ENCODE peak calls at places on chromosomes 1 and 21, in seven cellular contexts. One of them, this sample, is unnamed.

GRCh38 chr21:32525282-32525681 is 60.0 kb downstream of the TCP10L start:
- DNase-seq in CD4-positive, alpha-beta T cell: no peak
- DNase-seq in WERI-Rb-1: no peak
- DNase-seq in cardiac fibroblast: no peak
- DNase-seq in heart right ventricle: no peak
- DNase-seq in GM13976: no peak
- DNase-seq in breast epithelium: no peak
- DNase-seq in this sample: no peak

GRCh38 chr21:25350056-25350455 is 257.2 kb downstream of the MRPL39 start:
- DNase-seq in CD4-positive, alpha-beta T cell: no peak
- DNase-seq in WERI-Rb-1: peak
- DNase-seq in cardiac fibroblast: peak
- DNase-seq in heart right ventricle: no peak
- DNase-seq in GM13976: no peak
- DNase-seq in breast epithelium: no peak
- DNase-seq in this sample: no peak

GRCh38 chr21:34857874-34858273 is 189.1 kb downstream of the CLIC6 start:
- DNase-seq in CD4-positive, alpha-beta T cell: no peak
- DNase-seq in WERI-Rb-1: no peak
- DNase-seq in cardiac fibroblast: no peak
- DNase-seq in heart right ventricle: no peak
- DNase-seq in GM13976: no peak
- DNase-seq in breast epithelium: no peak
- DNase-seq in this sample: no peak

GRCh38 chr1:180182721-180183311 is 28.1 kb downstream of the QSOX1 start:
- DNase-seq in CD4-positive, alpha-beta T cell: no peak
- DNase-seq in WERI-Rb-1: no peak
- DNase-seq in cardiac fibroblast: no peak
- DNase-seq in heart right ventricle: no peak
- DNase-seq in GM13976: no peak
- DNase-seq in breast epithelium: no peak
- DNase-seq in this sample: no peak

GRCh38 chr1:3012511-3013291 is 8.6 kb upstream of the ACTRT2 start:
- DNase-seq in CD4-positive, alpha-beta T cell: peak
- DNase-seq in WERI-Rb-1: peak
- DNase-seq in cardiac fibroblast: no peak
- DNase-seq in heart right ventricle: peak
- DNase-seq in GM13976: peak
- DNase-seq in breast epithelium: peak
- DNase-seq in this sample: no peak

GRCh38 chr1:201348211-201348566 is 29.3 kb downstream of the TNNT2 start:
- DNase-seq in CD4-positive, alpha-beta T cell: no peak
- DNase-seq in WERI-Rb-1: peak
- DNase-seq in cardiac fibroblast: peak
- DNase-seq in heart right ventricle: no peak
- DNase-seq in GM13976: peak
- DNase-seq in breast epithelium: no peak
- DNase-seq in this sample: no peak

GRCh38 chr1:232351335-232351734 is 278.6 kb downstream of the SIPA1L2 start:
- DNase-seq in CD4-positive, alpha-beta T cell: no peak
- DNase-seq in WERI-Rb-1: no peak
- DNase-seq in cardiac fibroblast: no peak
- DNase-seq in heart right ventricle: no peak
- DNase-seq in GM13976: no peak
- DNase-seq in breast epithelium: no peak
- DNase-seq in this sample: no peak

GRCh38 chr1:228072658-228073043 is 9.9 kb upstream of the ARF1 start:
- DNase-seq in CD4-positive, alpha-beta T cell: no peak
- DNase-seq in WERI-Rb-1: no peak
- DNase-seq in cardiac fibroblast: no peak
- DNase-seq in heart right ventricle: no peak
- DNase-seq in GM13976: no peak
- DNase-seq in breast epithelium: no peak
- DNase-seq in this sample: peak

GRCh38 chr1:155037851-155038441 is 4.3 kb downstream of the DCST1 start:
- DNase-seq in CD4-positive, alpha-beta T cell: no peak
- DNase-seq in WERI-Rb-1: no peak
- DNase-seq in cardiac fibroblast: no peak
- DNase-seq in heart right ventricle: no peak
- DNase-seq in GM13976: no peak
- DNase-seq in breast epithelium: no peak
- DNase-seq in this sample: no peak

GRCh38 chr1:92029241-92029922 is 403 bp upstream of the EPHX4 start:
- DNase-seq in CD4-positive, alpha-beta T cell: no peak
- DNase-seq in WERI-Rb-1: no peak
- DNase-seq in cardiac fibroblast: peak
- DNase-seq in heart right ventricle: no peak
- DNase-seq in GM13976: no peak
- DNase-seq in breast epithelium: no peak
- DNase-seq in this sample: no peak

GRCh38 chr1:201471772-201472171 is 2.8 kb upstream of the PHLDA3 start:
- DNase-seq in CD4-positive, alpha-beta T cell: no peak
- DNase-seq in WERI-Rb-1: no peak
- DNase-seq in cardiac fibroblast: peak
- DNase-seq in heart right ventricle: no peak
- DNase-seq in GM13976: no peak
- DNase-seq in breast epithelium: no peak
- DNase-seq in this sample: no peak

GRCh38 chr1:91764471-91765115 is 121.4 kb downstream of the TGFBR3 start:
- DNase-seq in CD4-positive, alpha-beta T cell: no peak
- DNase-seq in WERI-Rb-1: peak
- DNase-seq in cardiac fibroblast: no peak
- DNase-seq in heart right ventricle: no peak
- DNase-seq in GM13976: no peak
- DNase-seq in breast epithelium: no peak
- DNase-seq in this sample: no peak

GRCh38 chr1:210232524-210233215 is at the start of gene SERTAD4:
- DNase-seq in CD4-positive, alpha-beta T cell: no peak
- DNase-seq in WERI-Rb-1: peak
- DNase-seq in cardiac fibroblast: peak
- DNase-seq in heart right ventricle: peak
- DNase-seq in GM13976: peak
- DNase-seq in breast epithelium: peak
- DNase-seq in this sample: no peak

GRCh38 chr1:235056937-235057336 is 71.7 kb downstream of the TOMM20 start:
- DNase-seq in CD4-positive, alpha-beta T cell: no peak
- DNase-seq in WERI-Rb-1: no peak
- DNase-seq in cardiac fibroblast: no peak
- DNase-seq in heart right ventricle: no peak
- DNase-seq in GM13976: peak
- DNase-seq in breast epithelium: no peak
- DNase-seq in this sample: no peak

GRCh38 chr1:35598895-35599294 is 25.8 kb downstream of the TFAP2E start:
- DNase-seq in CD4-positive, alpha-beta T cell: no peak
- DNase-seq in WERI-Rb-1: no peak
- DNase-seq in cardiac fibroblast: no peak
- DNase-seq in heart right ventricle: no peak
- DNase-seq in GM13976: no peak
- DNase-seq in breast epithelium: no peak
- DNase-seq in this sample: no peak

GRCh38 chr1:237244778-237245177 is 202.8 kb downstream of the RYR2 start:
- DNase-seq in CD4-positive, alpha-beta T cell: no peak
- DNase-seq in WERI-Rb-1: no peak
- DNase-seq in cardiac fibroblast: no peak
- DNase-seq in heart right ventricle: no peak
- DNase-seq in GM13976: no peak
- DNase-seq in breast epithelium: no peak
- DNase-seq in this sample: no peak

GRCh38 chr1:30677471-30677870 is 45.9 kb downstream of the MATN1 start:
- DNase-seq in CD4-positive, alpha-beta T cell: no peak
- DNase-seq in WERI-Rb-1: no peak
- DNase-seq in cardiac fibroblast: no peak
- DNase-seq in heart right ventricle: no peak
- DNase-seq in GM13976: no peak
- DNase-seq in breast epithelium: peak
- DNase-seq in this sample: no peak

GRCh38 chr1:153750026-153750995 is 22.5 kb downstream of the INTS3 start:
- DNase-seq in CD4-positive, alpha-beta T cell: no peak
- DNase-seq in WERI-Rb-1: no peak
- DNase-seq in cardiac fibroblast: peak
- DNase-seq in heart right ventricle: no peak
- DNase-seq in GM13976: no peak
- DNase-seq in breast epithelium: no peak
- DNase-seq in this sample: no peak

GRCh38 chr1:36134805-36135339 is 9.8 kb upstream of the COL8A2 start:
- DNase-seq in CD4-positive, alpha-beta T cell: no peak
- DNase-seq in WERI-Rb-1: peak
- DNase-seq in cardiac fibroblast: peak
- DNase-seq in heart right ventricle: no peak
- DNase-seq in GM13976: peak
- DNase-seq in breast epithelium: no peak
- DNase-seq in this sample: peak

GRCh38 chr1:1827456-1827855 is 49.2 kb upstream of the NADK start:
- DNase-seq in CD4-positive, alpha-beta T cell: no peak
- DNase-seq in WERI-Rb-1: peak
- DNase-seq in cardiac fibroblast: no peak
- DNase-seq in heart right ventricle: no peak
- DNase-seq in GM13976: no peak
- DNase-seq in breast epithelium: no peak
- DNase-seq in this sample: no peak

GRCh38 chr1:57017717-57018116 is 51.9 kb upstream of the C8B start:
- DNase-seq in CD4-positive, alpha-beta T cell: no peak
- DNase-seq in WERI-Rb-1: peak
- DNase-seq in cardiac fibroblast: peak
- DNase-seq in heart right ventricle: no peak
- DNase-seq in GM13976: no peak
- DNase-seq in breast epithelium: no peak
- DNase-seq in this sample: no peak

GRCh38 chr1:27572679-27573426 is 31.1 kb downstream of the AHDC1 start:
- DNase-seq in CD4-positive, alpha-beta T cell: no peak
- DNase-seq in WERI-Rb-1: no peak
- DNase-seq in cardiac fibroblast: no peak
- DNase-seq in heart right ventricle: peak
- DNase-seq in GM13976: no peak
- DNase-seq in breast epithelium: no peak
- DNase-seq in this sample: no peak

GRCh38 chr21:43192501-43193081 is 23.8 kb downstream of the CRYAA start:
- DNase-seq in CD4-positive, alpha-beta T cell: no peak
- DNase-seq in WERI-Rb-1: peak
- DNase-seq in cardiac fibroblast: no peak
- DNase-seq in heart right ventricle: no peak
- DNase-seq in GM13976: no peak
- DNase-seq in breast epithelium: peak
- DNase-seq in this sample: peak

GRCh38 chr1:222382171-222382570 is 165.7 kb downstream of the HHIPL2 start:
- DNase-seq in CD4-positive, alpha-beta T cell: no peak
- DNase-seq in WERI-Rb-1: no peak
- DNase-seq in cardiac fibroblast: no peak
- DNase-seq in heart right ventricle: no peak
- DNase-seq in GM13976: no peak
- DNase-seq in breast epithelium: no peak
- DNase-seq in this sample: no peak

GRCh38 chr1:185291647-185292046 is 25.4 kb downstream of the IVNS1ABP start:
- DNase-seq in CD4-positive, alpha-beta T cell: no peak
- DNase-seq in WERI-Rb-1: peak
- DNase-seq in cardiac fibroblast: no peak
- DNase-seq in heart right ventricle: no peak
- DNase-seq in GM13976: no peak
- DNase-seq in breast epithelium: no peak
- DNase-seq in this sample: peak

DNA sequence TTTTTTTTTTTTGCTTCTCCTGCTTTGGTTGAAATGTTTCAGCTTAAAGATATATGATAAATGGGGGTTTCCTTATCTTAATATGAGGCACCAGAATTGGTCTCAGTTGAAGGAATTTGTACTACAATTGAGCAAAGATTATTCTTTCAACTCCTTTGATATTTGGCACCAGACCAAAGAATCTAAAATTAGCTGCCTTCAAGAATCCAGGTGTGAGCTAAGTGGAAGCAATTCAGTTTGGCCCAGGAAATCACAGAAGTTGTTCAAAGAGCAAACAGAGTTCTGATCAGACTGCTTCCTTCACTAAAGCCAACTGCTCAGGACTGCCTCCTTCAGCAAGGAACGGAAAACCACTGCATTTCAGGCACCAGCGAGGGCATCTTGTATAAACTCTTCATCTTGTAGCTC is 68.3 kb upstream of the BCAR3 start:
- DNase-seq in CD4-positive, alpha-beta T cell: no peak
- DNase-seq in WERI-Rb-1: no peak
- DNase-seq in cardiac fibroblast: no peak
- DNase-seq in heart right ventricle: no peak
- DNase-seq in GM13976: peak
- DNase-seq in breast epithelium: no peak
- DNase-seq in this sample: no peak
- TF ChIP-seq CTCF in CD4-positive, alpha-beta T cell: no peak
- TF ChIP-seq CTCF in WERI-Rb-1: peak
- TF ChIP-seq CTCF in cardiac fibroblast: peak
- TF ChIP-seq CTCF in heart right ventricle: no peak
- TF ChIP-seq CTCF in GM13976: peak
- TF ChIP-seq CTCF in breast epithelium: no peak
- TF ChIP-seq CTCF in this sample: peak

GRCh38 chr1:157994081-157994581 is 686 bp downstream of the KIRREL1 start:
- DNase-seq in CD4-positive, alpha-beta T cell: no peak
- DNase-seq in WERI-Rb-1: peak
- DNase-seq in cardiac fibroblast: no peak
- DNase-seq in heart right ventricle: peak
- DNase-seq in GM13976: no peak
- DNase-seq in breast epithelium: no peak
- DNase-seq in this sample: no peak
- TF ChIP-seq CTCF in CD4-positive, alpha-beta T cell: no peak
- TF ChIP-seq CTCF in WERI-Rb-1: peak
- TF ChIP-seq CTCF in cardiac fibroblast: peak
- TF ChIP-seq CTCF in heart right ventricle: peak
- TF ChIP-seq CTCF in GM13976: no peak
- TF ChIP-seq CTCF in breast epithelium: no peak
- TF ChIP-seq CTCF in this sample: no peak

GRCh38 chr1:18599704-18600103 is 30.9 kb upstream of the PAX7 start:
- DNase-seq in CD4-positive, alpha-beta T cell: no peak
- DNase-seq in WERI-Rb-1: no peak
- DNase-seq in cardiac fibroblast: no peak
- DNase-seq in heart right ventricle: no peak
- DNase-seq in GM13976: no peak
- DNase-seq in breast epithelium: no peak
- DNase-seq in this sample: no peak
- TF ChIP-seq CTCF in CD4-positive, alpha-beta T cell: no peak
- TF ChIP-seq CTCF in WERI-Rb-1: peak
- TF ChIP-seq CTCF in cardiac fibroblast: peak
- TF ChIP-seq CTCF in heart right ventricle: no peak
- TF ChIP-seq CTCF in GM13976: no peak
- TF ChIP-seq CTCF in breast epithelium: peak
- TF ChIP-seq CTCF in this sample: no peak

DNA sequence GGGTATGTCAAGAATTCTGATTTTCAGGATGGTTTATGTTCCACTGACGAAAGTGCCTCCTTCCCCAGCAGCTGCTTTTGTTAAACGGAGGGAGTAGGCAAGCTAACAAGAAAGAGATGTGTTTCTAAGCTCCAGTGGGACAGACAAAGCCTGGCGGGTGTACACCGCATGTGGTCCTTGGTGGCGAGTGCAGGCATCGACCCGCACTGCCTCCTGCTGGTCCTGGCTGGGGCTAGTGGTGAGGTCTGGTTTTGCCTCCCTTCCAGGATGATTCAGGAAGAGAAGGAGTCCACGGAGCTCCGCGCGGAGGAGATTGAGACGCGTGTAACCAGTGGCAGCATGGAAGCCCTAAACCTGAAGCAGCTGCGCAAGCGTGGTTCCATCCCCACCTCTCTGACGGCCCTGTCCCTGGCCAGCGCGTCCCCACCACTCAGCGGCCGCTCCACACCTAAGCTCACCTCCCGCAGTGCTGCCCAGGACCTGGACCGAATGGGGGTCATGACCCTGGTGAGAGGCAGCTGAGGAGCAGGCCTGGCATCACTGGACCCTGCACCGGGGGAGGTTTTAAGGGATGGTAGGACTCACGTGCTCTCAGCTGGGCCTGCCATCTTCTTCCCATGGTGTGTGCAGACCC is 29.0 kb downstream of the PPFIA4 start:
- DNase-seq in CD4-positive, alpha-beta T cell: no peak
- DNase-seq in WERI-Rb-1: peak
- DNase-seq in cardiac fibroblast: no peak
- DNase-seq in heart right ventricle: no peak
- DNase-seq in GM13976: no peak
- DNase-seq in breast epithelium: no peak
- DNase-seq in this sample: no peak
- TF ChIP-seq CTCF in CD4-positive, alpha-beta T cell: no peak
- TF ChIP-seq CTCF in WERI-Rb-1: peak
- TF ChIP-seq CTCF in cardiac fibroblast: no peak
- TF ChIP-seq CTCF in heart right ventricle: no peak
- TF ChIP-seq CTCF in GM13976: no peak
- TF ChIP-seq CTCF in breast epithelium: no peak
- TF ChIP-seq CTCF in this sample: no peak

This sample was measured in CD14-positive monocyte.